ENCODE peak calls at places on chromosomes 4 and X, in seven cellular contexts. L, X, A, O, D, N and G are unnamed samples.
A peak's percentile ranks its signal among the peaks of the same experiment; 100 is the strongest.

GRCh38 chr4:110780538-110780937 is 157.7 kb upstream of the PITX2 start:
- DNase-seq in L (no peak), X (no peak), A (no peak), O (no peak), D (no peak), N (no peak), G (no peak)

GRCh38 chrX:72624194-72624593 is 51.6 kb upstream of the HDAC8 start:
- DNase-seq in L (no peak), X (no peak), A (no peak), O (no peak), D (no peak), N (no peak), G (no peak)

GRCh38 chr4:155599102-155599501 is 67.5 kb upstream of the GUCY1A1 start:
- DNase-seq in L (no peak), X (no peak), A (no peak), O (no peak), D (no peak), N (no peak), G (no peak)

GRCh38 chr4:72971572-72971971 is 97.9 kb downstream of the COX18 start:
- DNase-seq in L (no peak), X (no peak), A (no peak), O (no peak), D (no peak), N (peak; percentile 87), G (no peak)

GRCh38 chr4:26557164-26557563 is 26.7 kb upstream of the TBC1D19 start:
- DNase-seq in L (no peak), X (no peak), A (no peak), O (no peak), D (no peak), N (no peak), G (no peak)

GRCh38 chr4:188262464-188262863 is 123.2 kb downstream of the TRIML1 start:
- DNase-seq in L (no peak), X (no peak), A (no peak), O (no peak), D (no peak), N (no peak), G (no peak)

GRCh38 chr4:72107456-72107855 is 75.7 kb downstream of the NPFFR2 start:
- DNase-seq in L (no peak), X (no peak), A (no peak), O (no peak), D (no peak), N (no peak), G (no peak)

GRCh38 chr4:43380093-43380492 is 487.6 kb downstream of the GRXCR1 start:
- DNase-seq in L (no peak), X (no peak), A (no peak), O (no peak), D (no peak), N (no peak), G (no peak)

GRCh38 chr4:42018451-42018850 is 28.1 kb downstream of the SLC30A9 start:
- DNase-seq in L (no peak), X (no peak), A (no peak), O (no peak), D (no peak), N (no peak), G (no peak)

GRCh38 chr4:89509708-89510269 is 202.2 kb upstream of the GPRIN3 start:
- DNase-seq in L (no peak), X (no peak), A (no peak), O (no peak), D (no peak), N (no peak), G (no peak)

GRCh38 chr4:176090115-176090514 is 24.5 kb downstream of the WDR17 start:
- DNase-seq in L (no peak), X (no peak), A (no peak), O (no peak), D (no peak), N (no peak), G (peak; percentile 57)

GRCh38 chr4:153023692-153024394 is 87.7 kb downstream of the FHDC1 start:
- DNase-seq in L (no peak), X (no peak), A (no peak), O (no peak), D (no peak), N (no peak), G (no peak)

GRCh38 chrX:102765794-102766193 is 45.3 kb downstream of the GPRASP3 start:
- DNase-seq in L (no peak), X (no peak), A (no peak), O (peak; percentile 11), D (peak; percentile 10), N (peak; percentile 26), G (no peak)

GRCh38 chr4:122922877-122923511 is 597 bp upstream of the NUDT6 start:
- DNase-seq in L (peak; percentile 84), X (peak; percentile 93), A (peak; percentile 90), O (peak; percentile 84), D (peak; percentile 90), N (peak; percentile 44), G (peak; percentile 94)

GRCh38 chr4:113325876-113326615 is 276.6 kb downstream of the ANK2 start:
- DNase-seq in L (no peak), X (no peak), A (no peak), O (no peak), D (no peak), N (no peak), G (no peak)

GRCh38 chr4:169557061-169557636 is 55.2 kb downstream of the NEK1 start:
- DNase-seq in L (no peak), X (no peak), A (no peak), O (no peak), D (no peak), N (no peak), G (no peak)

GRCh38 chrX:78945186-78945912 is at the start of gene P2RY10:
- DNase-seq in L (peak; percentile 32), X (no peak), A (no peak), O (no peak), D (no peak), N (no peak), G (no peak)